ENCODE peak calls at places on chromosomes 5 and 9, in four cellular contexts. Z is aorta; P is pancreas; H is CD8-positive, alpha-beta T cell. G is an unnamed sample.

GRCh38 chr9:121301881-121302286 is 33.9 kb downstream of the GSN start:
- DNase-seq in Z (peak), H (no peak), P (no peak), G (peak)

GRCh38 chr5:78696637-78697036 is 48.1 kb upstream of the LHFPL2 start:
- DNase-seq in P (no peak), H (no peak), Z (no peak), G (no peak)

GRCh38 chr5:169702726-169703481 is 65.8 kb downstream of the DOCK2 start:
- DNase-seq in Z (no peak), H (no peak), P (no peak), G (no peak)

GRCh38 chr5:124628721-124629596 is 117.5 kb downstream of the ZNF608 start:
- DNase-seq in Z (no peak), H (no peak), P (no peak), G (no peak)

GRCh38 chr9:33619666-33620404 is 95.8 kb downstream of the ANKRD18B start:
- DNase-seq in H (no peak), Z (no peak), P (no peak), G (no peak)

GRCh38 chr5:66333192-66333591 is 189.1 kb downstream of the SREK1 start:
- DNase-seq in H (no peak), Z (no peak), P (no peak), G (no peak)

GRCh38 chr5:55885359-55885758 is 34.2 kb downstream of the IL31RA start:
- DNase-seq in P (no peak), H (no peak), Z (no peak), G (no peak)

GRCh38 chr5:11164456-11165286 is 403.6 kb upstream of the DAP start:
- DNase-seq in P (no peak), H (no peak), Z (no peak), G (no peak)

GRCh38 chr5:180860273-180860886 is 696 bp downstream of the ZFP62 start:
- DNase-seq in H (peak), Z (no peak), P (peak), G (peak)

GRCh38 chr9:124621371-124622328 is 114.5 kb upstream of the NR5A1 start:
- DNase-seq in P (no peak), H (peak), Z (no peak), G (no peak)

GRCh38 chr5:98880151-98880550 is 48.7 kb downstream of the CHD1 start:
- DNase-seq in Z (no peak), H (no peak), P (no peak), G (no peak)

GRCh38 chr9:76562511-76562911 is 103.5 kb downstream of the GCNT1 start:
- DNase-seq in P (no peak), H (no peak), Z (no peak), G (no peak)

GRCh38 chr5:137751869-137752491 is 2.2 kb downstream of the HNRNPA0 start:
- DNase-seq in P (no peak), H (no peak), Z (no peak), G (no peak)
- H3K27ac ChIP-seq in P (peak), H (peak), Z (no peak), G (peak)

DNA sequence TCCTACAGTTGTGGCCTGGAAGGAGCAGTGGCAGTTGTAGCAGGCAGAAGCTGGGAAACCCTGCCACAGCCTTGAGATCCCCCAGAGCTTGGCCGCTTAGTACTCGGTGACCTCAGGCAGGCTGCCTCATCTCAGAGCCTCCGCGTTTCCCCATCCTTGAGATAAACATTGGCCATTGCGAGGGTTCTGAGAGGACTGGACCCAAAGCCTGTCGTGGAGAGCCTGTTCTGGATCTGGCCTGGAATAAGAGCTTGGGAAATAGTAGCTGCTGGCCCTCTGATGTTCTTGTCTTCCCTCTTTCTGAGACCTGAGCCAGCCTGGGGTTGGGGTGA is 1.3 kb downstream of the MIGA2 start:
- DNase-seq in H (no peak), P (no peak), Z (no peak), G (no peak)
- H3K27ac ChIP-seq in H (no peak), P (no peak), Z (no peak), G (no peak)

GRCh38 chr9:110370316-110370715 is 32.7 kb upstream of the TXNDC8 start:
- DNase-seq in P (no peak), Z (no peak), H (no peak), G (no peak)

DNA sequence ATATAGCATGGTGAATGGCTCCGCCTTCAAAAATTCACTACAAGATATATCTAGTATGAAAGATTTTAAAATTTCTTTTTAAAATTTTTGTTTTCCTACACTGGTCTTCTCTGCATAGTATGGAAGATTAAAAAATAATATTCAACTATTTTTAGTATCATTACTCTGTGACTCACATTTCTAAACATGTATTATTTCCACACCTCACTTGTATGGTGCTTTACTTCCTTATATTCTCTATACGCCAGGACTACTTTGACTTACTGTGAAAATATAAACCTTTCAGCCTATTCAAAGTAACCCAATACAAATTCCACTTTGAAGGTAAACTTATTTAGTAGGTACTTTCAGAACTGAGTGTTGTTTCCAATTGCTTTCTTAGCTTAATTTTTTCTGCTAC is 26.8 kb upstream of the TXNDC8 start:
- DNase-seq in H (no peak), P (no peak), Z (no peak), G (no peak)
- H3K27ac ChIP-seq in H (no peak), P (no peak), Z (no peak), G (no peak)

DNA sequence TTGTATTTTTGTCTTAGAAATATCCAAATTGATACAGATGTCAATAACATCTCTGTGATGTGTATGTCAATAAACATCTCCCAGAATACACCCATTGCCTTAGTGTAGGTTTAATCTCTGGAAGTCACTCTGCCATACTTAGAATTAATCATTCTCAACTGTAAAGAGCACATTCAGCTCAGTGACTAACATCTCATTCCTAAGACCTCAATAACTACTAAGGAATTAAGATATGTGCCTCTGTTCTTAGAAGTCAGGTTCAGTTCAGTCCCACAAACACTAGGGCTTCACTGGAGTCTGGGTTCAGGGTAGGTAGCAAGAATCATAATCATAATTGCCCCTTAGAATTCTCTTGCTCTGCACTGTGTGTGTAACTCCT is 31.7 kb downstream of the UGCG start:
- DNase-seq in P (no peak), H (no peak), Z (no peak), G (no peak)
- H3K27ac ChIP-seq in P (no peak), H (no peak), Z (no peak), G (no peak)

DNA sequence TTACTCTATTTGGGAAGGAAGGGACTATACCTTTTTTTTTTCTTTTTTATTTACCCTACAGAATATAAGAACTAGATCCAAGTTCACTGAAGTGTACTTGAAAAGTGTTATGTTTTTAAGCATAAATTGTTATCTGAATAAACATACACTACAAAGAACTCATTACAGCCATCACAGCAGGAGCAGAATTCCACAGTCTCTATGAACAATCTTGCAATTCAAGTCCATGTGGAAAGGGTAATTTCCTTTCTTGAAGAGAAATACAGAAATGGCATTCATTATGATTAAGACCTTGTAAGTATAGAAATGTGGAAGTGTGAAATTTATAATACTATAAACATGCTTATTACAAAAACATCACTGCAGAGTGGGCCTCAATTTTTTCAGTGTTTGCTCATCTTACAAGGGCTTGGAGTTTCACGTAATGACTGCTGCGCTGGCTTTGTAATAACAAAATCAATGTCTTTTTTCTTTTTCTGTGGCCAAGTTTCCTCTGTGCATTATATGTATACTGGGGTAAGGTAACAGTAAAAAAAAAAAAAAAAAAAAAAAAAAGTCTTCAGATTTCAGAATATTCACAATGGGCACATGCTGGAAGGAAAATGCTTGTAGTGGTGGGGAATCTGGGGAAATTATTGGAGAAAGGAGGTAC is 77.1 kb upstream of the GNA14 start:
- DNase-seq in H (no peak), Z (no peak), P (no peak), G (no peak)
- H3K27ac ChIP-seq in H (no peak), Z (no peak), P (no peak), G (no peak)

DNA sequence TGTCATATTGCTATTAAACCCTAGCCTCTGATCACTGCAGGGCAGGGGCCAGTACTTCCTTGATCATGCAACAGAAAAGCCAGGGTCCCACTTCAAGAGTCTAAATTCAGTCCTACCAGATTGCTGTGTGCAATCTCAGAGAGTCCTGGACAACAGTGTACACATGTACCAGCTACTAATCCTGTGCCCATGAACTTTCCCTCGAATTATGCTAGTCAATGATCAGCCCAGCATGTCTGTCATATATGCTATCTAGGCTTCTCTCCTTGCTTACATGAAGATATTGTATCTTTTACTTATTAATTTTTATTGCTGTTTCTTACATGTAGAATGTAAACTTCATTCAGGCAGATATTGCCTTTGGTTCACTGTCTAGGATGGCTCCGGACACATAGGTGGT is 367.0 kb downstream of the NTRK2 start:
- DNase-seq in P (no peak), Z (no peak), H (no peak), G (no peak)
- H3K27ac ChIP-seq in P (no peak), Z (no peak), H (no peak), G (no peak)

DNA sequence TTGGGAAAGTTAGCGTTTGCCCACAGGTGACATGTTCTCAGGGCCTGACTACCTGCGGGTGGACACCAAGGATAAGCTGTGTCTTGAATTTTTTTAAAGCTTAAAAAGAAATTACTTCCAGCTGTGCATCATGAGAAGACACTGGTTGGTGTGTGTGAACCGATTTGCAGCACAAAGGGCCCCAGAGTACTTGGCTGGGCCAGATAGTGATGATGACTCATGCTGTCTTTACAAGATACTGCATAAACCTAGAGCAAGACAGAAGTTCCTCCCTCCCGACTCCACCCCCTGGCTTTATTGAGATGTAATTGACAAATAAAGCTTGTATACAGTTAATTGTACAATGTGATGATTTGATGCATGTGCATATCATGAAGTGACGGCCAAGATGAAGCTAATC is 212.8 kb downstream of the NXNL2 start:
- DNase-seq in H (no peak), Z (no peak), P (no peak), G (no peak)
- H3K27ac ChIP-seq in H (no peak), Z (no peak), P (no peak), G (no peak)

GRCh38 chr5:53206562-53206961 is 97.0 kb upstream of the MOCS2 start:
- DNase-seq in P (no peak), H (no peak), Z (no peak), G (no peak)

GRCh38 chr5:53200309-53200708 is 90.8 kb upstream of the MOCS2 start:
- DNase-seq in H (no peak), Z (no peak), P (no peak), G (no peak)

GRCh38 chr5:53199882-53200281 is 90.3 kb upstream of the MOCS2 start:
- DNase-seq in P (no peak), H (no peak), Z (no peak), G (no peak)

GRCh38 chr5:53201746-53202145 is 92.2 kb upstream of the MOCS2 start:
- DNase-seq in P (no peak), H (no peak), Z (no peak), G (no peak)
- H3K27ac ChIP-seq in P (no peak), H (no peak), Z (no peak), G (no peak)

DNA sequence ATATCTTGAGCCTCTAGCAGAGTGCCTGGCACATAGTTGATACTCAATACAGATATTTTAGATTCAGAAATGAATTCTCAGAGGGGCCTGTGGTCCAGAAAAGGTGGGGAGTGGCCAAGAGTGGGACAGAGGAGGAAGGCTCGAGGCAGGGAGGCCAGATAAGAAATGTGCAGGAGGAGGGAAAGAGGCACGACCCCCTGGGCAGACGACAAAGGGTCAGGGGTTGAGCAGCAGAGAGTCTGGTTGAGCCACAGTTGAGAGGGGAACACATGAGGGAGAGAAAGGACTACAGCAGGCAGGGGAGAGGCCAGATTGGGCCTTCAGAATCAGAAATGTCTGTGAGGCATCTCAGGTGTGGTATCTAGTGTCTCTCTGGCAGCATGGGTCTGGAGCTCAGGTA is 89.1 kb downstream of the PSD2 start:
- DNase-seq in P (no peak), H (no peak), Z (no peak), G (no peak)
- H3K27ac ChIP-seq in P (no peak), H (no peak), Z (no peak), G (no peak)

DNA sequence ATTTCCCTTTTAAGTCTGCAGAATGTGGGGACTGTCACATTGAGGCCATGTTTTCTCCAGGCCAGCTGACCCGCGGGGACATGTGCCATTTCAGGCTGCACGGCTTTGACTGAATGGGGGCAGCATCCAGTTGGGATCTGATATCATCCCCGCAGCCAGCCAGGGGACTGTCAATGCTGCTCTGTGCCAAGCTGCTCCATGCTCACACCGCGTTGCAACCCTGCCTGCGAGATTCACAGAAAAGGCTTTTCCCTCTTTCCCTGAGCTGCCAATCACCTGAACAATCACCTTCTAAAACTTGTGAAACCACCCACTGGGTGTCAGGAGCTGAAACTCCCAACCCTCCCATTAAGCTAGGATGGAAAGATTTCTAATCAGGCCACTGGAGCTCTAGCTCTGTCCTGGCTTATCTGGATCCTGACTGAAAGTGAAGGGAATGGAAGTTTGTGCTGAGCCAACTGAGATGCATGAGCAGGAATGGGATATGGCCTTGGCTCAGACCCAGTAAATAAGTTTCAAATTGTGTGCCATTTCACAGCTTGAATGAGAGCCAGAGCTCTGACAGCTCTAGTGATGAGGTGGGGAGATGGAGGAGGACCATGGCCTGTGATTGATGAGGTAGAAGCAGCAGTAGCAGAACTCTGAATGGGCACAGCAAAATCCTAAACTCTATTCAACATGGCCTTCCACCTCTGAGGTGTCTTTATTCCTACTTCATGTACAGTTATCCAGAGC is 34.5 kb upstream of the ZNF366 start:
- DNase-seq in H (no peak), P (no peak), Z (no peak), G (no peak)
- H3K27ac ChIP-seq in H (no peak), P (no peak), Z (no peak), G (no peak)